ENCODE peak calls at places on chromosomes 7 and 10, in ten cellular contexts. N is GM06990, B is cardiac fibroblast, X is heart right ventricle, T is epithelial cell of esophagus, C is GM12865, L is right lobe of liver, F is left ventricle myocardium inferior, K is left lung, Z is suprapubic skin. G is an unnamed sample.

GRCh38 chr7:88217675-88218427 is 2.0 kb downstream of the SRI start:
- DNase-seq in X (no peak), K (no peak), F (no peak), T (no peak), N (peak), L (no peak), B (no peak), C (peak), Z (no peak), G (no peak)

GRCh38 chr7:44105832-44106231 is 1.7 kb downstream of the AEBP1 start:
- DNase-seq in T (no peak), C (no peak), F (no peak), N (no peak), Z (no peak), B (no peak), L (no peak), K (no peak), X (no peak), G (no peak)

GRCh38 chr7:39085590-39086049 is 107.9 kb downstream of the POU6F2 start:
- DNase-seq in N (no peak), T (peak), Z (no peak), K (no peak), C (no peak), L (no peak), F (no peak), B (peak), X (no peak), G (peak)

GRCh38 chr10:118792501-118792900 is 37.7 kb upstream of the CACUL1 start:
- DNase-seq in T (no peak), Z (no peak), B (peak), K (peak), X (no peak), N (no peak), F (no peak), L (no peak), C (no peak), G (no peak)

GRCh38 chr10:73232887-73233286 is 14.2 kb downstream of the DNAJC9 start:
- DNase-seq in L (no peak), X (no peak), N (no peak), B (no peak), C (no peak), F (no peak), K (no peak), T (no peak), Z (no peak), G (no peak)

GRCh38 chr7:2750054-2750453 is 62.1 kb downstream of the AMZ1 start:
- DNase-seq in C (no peak), X (no peak), B (no peak), F (no peak), Z (no peak), N (no peak), L (no peak), K (no peak), T (no peak), G (no peak)

GRCh38 chr10:99540339-99540672 is 7.6 kb downstream of the NKX2-3 start:
- DNase-seq in F (no peak), T (no peak), Z (no peak), K (no peak), L (no peak), X (no peak), C (no peak), N (no peak), B (no peak), G (no peak)

GRCh38 chr10:104040862-104041789 is 44.6 kb downstream of the COL17A1 start:
- DNase-seq in K (no peak), L (no peak), T (no peak), B (no peak), F (no peak), N (no peak), Z (no peak), C (no peak), X (no peak), G (no peak)

GRCh38 chr10:126654579-126654978 is 15.9 kb downstream of the C10orf90 start:
- DNase-seq in T (no peak), C (no peak), N (no peak), X (no peak), L (no peak), F (no peak), K (no peak), Z (no peak), B (no peak), G (no peak)

GRCh38 chr7:40850017-40850416 is 715.2 kb downstream of the SUGCT start:
- DNase-seq in Z (no peak), C (no peak), K (no peak), L (no peak), X (no peak), F (no peak), N (no peak), T (no peak), B (no peak), G (no peak)

GRCh38 chr7:69510114-69510513 is 88.2 kb upstream of the AUTS2 start:
- DNase-seq in B (no peak), K (no peak), Z (peak), F (no peak), C (no peak), L (no peak), X (no peak), N (no peak), T (no peak), G (no peak)

GRCh38 chr7:44100458-44101303 is 3.5 kb upstream of the AEBP1 start:
- DNase-seq in T (no peak), X (no peak), F (no peak), Z (no peak), B (peak), C (no peak), N (no peak), K (no peak), L (no peak), G (no peak)

GRCh38 chr10:119268871-119269506 is 61.6 kb downstream of the GRK5 start:
- DNase-seq in L (no peak), K (no peak), B (peak), F (no peak), X (no peak), Z (no peak), C (peak), N (peak), T (no peak), G (no peak)

GRCh38 chr10:61912981-61913380 is 11.5 kb downstream of the ARID5B start:
- DNase-seq in K (no peak), C (no peak), X (no peak), Z (no peak), L (no peak), T (no peak), F (no peak), B (no peak), N (no peak), G (no peak)

DNA sequence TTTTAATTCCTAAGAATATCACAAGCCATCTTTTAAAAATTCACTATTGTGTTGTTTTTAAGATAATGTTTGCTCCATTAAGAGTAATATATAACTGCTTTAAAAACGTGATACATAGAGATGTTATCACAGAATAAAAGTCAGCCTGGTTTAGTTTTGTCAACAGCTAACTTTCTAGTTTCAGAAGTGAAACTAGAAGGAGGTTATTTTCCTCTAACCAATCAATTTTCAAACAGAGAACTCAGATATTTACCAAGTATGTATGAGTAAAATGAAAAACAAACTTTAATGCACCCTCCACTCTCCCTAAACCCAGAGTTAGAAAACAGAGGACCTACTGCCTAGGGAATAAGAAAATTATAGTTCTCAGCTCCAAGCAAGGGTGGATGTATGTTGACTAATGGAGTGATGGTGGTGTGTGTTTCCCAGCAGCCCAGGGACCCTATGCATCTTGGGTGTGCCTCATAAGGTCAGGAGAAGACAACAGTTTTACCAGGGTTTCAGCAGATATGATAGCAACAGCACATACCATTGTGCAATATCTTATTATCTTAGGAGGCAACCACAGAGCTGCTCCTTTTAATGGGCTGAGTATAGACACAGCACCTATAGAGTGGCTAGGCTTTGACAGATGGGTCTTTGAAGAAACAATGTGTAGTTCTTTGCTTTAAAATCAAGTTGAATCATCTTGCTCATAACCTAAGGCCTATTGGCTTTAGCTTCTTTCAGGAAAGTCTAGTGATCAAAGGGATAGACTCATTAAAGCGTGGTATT is 58.4 kb downstream of the PTPRZ1 start:
- DNase-seq in Z (no peak), B (no peak), T (peak), L (no peak), F (no peak), X (no peak), C (no peak), K (no peak), N (no peak), G (no peak)
- TF ChIP-seq CTCF in Z (no peak), B (no peak), T (no peak), L (no peak), F (no peak), X (no peak), C (no peak), K (no peak), N (no peak), G (no peak)

GRCh38 chr7:17234398-17235021 is 63.9 kb upstream of the AHR start:
- DNase-seq in X (peak), F (no peak), C (peak), L (no peak), Z (no peak), N (peak), T (peak), K (no peak), B (peak), G (peak)
- H3K4me3 ChIP-seq in X (no peak), F (no peak), C (peak), L (no peak), Z (no peak), N (peak), T (no peak), K (no peak), B (no peak), G (no peak)

DNA sequence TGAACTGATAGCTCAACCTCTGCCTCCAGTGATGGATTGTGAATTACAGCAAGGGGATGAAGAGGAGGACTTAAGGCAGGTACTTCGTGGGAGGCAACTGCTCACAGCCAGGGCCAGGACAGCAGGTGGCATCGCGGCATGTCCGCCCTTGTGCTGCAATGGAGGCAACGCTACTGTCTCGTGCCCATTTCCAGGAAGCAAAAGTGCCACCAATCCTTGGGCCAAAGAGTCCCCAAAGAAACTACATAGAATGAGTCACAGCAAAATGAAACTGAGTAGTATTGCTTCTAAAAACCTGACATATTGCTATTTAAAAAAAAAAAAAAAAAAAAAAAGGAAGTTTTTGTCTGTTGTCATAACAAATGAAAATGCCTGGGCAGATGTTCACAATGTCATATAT is 46.6 kb downstream of the RSU1 start:
- DNase-seq in K (no peak), L (no peak), N (peak), F (no peak), B (no peak), Z (no peak), T (no peak), C (peak), X (no peak), G (no peak)
- TF ChIP-seq CTCF in K (no peak), L (no peak), N (no peak), F (no peak), B (no peak), Z (no peak), T (no peak), C (no peak), X (no peak), G (no peak)

GRCh38 chr7:108451296-108451848 is 4.9 kb downstream of the NRCAM start:
- DNase-seq in F (no peak), L (no peak), X (no peak), C (no peak), Z (no peak), K (no peak), N (no peak), B (no peak), T (no peak), G (no peak)
- H3K4me3 ChIP-seq in F (no peak), L (no peak), X (no peak), C (no peak), Z (no peak), K (no peak), N (no peak), B (no peak), T (no peak), G (no peak)

GRCh38 chr7:24587853-24588252 is 14.6 kb downstream of the PALS2 start:
- DNase-seq in K (no peak), B (no peak), Z (no peak), T (peak), X (no peak), F (no peak), C (peak), N (no peak), L (no peak), G (no peak)
- TF ChIP-seq CTCF in K (no peak), B (peak), Z (no peak), T (peak), X (peak), F (peak), C (peak), N (peak), L (peak), G (peak)

GRCh38 chr10:11602357-11602756 is 9.1 kb downstream of the USP6NL start:
- DNase-seq in C (peak), F (no peak), N (peak), L (no peak), B (no peak), X (no peak), Z (no peak), K (no peak), T (no peak), G (no peak)
- H3K4me3 ChIP-seq in C (peak), F (no peak), N (no peak), L (no peak), B (no peak), X (no peak), Z (no peak), K (no peak), T (no peak), G (no peak)

GRCh38 chr10:70437721-70438120 is 3.8 kb downstream of the NODAL start:
- DNase-seq in T (no peak), K (no peak), Z (no peak), L (no peak), B (no peak), F (no peak), N (no peak), C (no peak), X (no peak), G (peak)
- TF ChIP-seq CTCF in T (no peak), K (no peak), Z (no peak), L (no peak), B (no peak), F (no peak), N (no peak), C (no peak), X (no peak), G (no peak)

GRCh38 chr10:109981641-109982040 is 26.1 kb upstream of the ADD3 start:
- DNase-seq in B (peak), T (no peak), X (no peak), L (no peak), F (no peak), K (no peak), N (no peak), Z (no peak), C (no peak), G (no peak)
- H3K4me3 ChIP-seq in B (no peak), T (no peak), X (no peak), L (no peak), F (no peak), K (no peak), N (no peak), Z (no peak), C (no peak), G (no peak)

DNA sequence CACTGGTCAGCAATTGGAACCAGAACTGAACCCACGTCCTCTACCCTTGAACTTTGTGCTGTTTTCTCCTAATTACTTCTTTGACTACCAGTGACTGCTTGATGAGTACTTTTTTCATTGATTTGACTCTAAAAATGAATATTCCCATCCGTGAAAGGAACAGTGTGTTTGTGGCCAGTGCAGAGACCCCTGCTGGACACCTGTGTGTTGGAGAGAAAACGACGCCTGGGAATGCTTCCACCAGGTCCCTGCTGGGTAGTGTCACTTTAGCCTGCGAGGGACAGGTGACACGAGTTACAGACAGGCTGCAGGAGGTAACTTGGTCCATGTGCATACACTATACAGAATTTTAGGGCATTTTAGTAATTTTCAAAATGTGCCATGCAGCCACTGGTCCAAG is 6.8 kb upstream of the GJD4 start:
- DNase-seq in L (no peak), C (no peak), B (peak), N (no peak), Z (no peak), K (no peak), X (no peak), T (no peak), F (no peak), G (no peak)
- TF ChIP-seq CTCF in L (peak), C (peak), B (peak), N (peak), Z (no peak), K (no peak), X (peak), T (no peak), F (peak), G (peak)

G was measured in bronchial epithelial cell.